ENCODE peak calls at places on chromosome X, in eight cellular contexts. Z, Q, H, V, K, U, L and W are unnamed samples.
A peak's percentile ranks its signal among the peaks of the same experiment; 100 is the strongest.

GRCh38 chrX:74251006-74251930 is 52.7 kb upstream of the ZCCHC13 start:
- DNase-seq in Z (no peak), Q (no peak), H (no peak), V (no peak), K (peak; percentile 56), U (peak; percentile 53), L (no peak), W (no peak)

GRCh38 chrX:131901581-131901980 is 121.5 kb upstream of the STK26 start:
- DNase-seq in Z (no peak), Q (no peak), H (no peak), V (no peak), K (no peak), U (no peak), L (no peak), W (no peak)

GRCh38 chrX:5775985-5776384 is 452.7 kb downstream of the NLGN4X start:
- DNase-seq in Z (no peak), Q (no peak), H (no peak), V (peak; percentile 8), K (no peak), U (no peak), L (no peak), W (no peak)

GRCh38 chrX:144259054-144259453 is 375.2 kb downstream of the UBE2NL start:
- DNase-seq in Z (no peak), Q (no peak), H (no peak), V (no peak), K (no peak), U (no peak), L (no peak), W (no peak)

GRCh38 chrX:44245730-44246129 is 97.7 kb downstream of the EFHC2 start:
- DNase-seq in Z (no peak), Q (no peak), H (no peak), V (no peak), K (no peak), U (no peak), L (peak; percentile 42), W (no peak)

GRCh38 chrX:17738002-17738713 is 865 bp downstream of the SCML1 start:
- DNase-seq in Z (peak; percentile 31), Q (peak; percentile 24), H (peak; percentile 80), V (peak; percentile 67), K (peak; percentile 52), U (peak; percentile 50), L (peak; percentile 84), W (no peak)

GRCh38 chrX:116526010-116526409 is 63.2 kb upstream of the CT83 start:
- DNase-seq in Z (no peak), Q (no peak), H (no peak), V (no peak), K (no peak), U (no peak), L (no peak), W (no peak)

GRCh38 chrX:31461266-31461665 is 389.4 kb upstream of the FTHL17 start:
- DNase-seq in Z (no peak), Q (no peak), H (no peak), V (no peak), K (no peak), U (no peak), L (no peak), W (no peak)

GRCh38 chrX:85897376-85898110 is 149.8 kb downstream of the CHM start:
- DNase-seq in Z (no peak), Q (no peak), H (no peak), V (peak; percentile 21), K (no peak), U (no peak), L (no peak), W (no peak)

GRCh38 chrX:16023790-16024734 is 99.3 kb upstream of the GRPR start:
- DNase-seq in Z (no peak), Q (no peak), H (no peak), V (no peak), K (peak; percentile 71), U (no peak), L (no peak), W (no peak)

GRCh38 chrX:48800574-48801280 is 1.1 kb upstream of the HDAC6 start:
- DNase-seq in Z (no peak), Q (no peak), H (peak; percentile 66), V (no peak), K (no peak), U (peak; percentile 6), L (no peak), W (no peak)

GRCh38 chrX:34343001-34343400 is 210.9 kb upstream of the FAM47A start:
- DNase-seq in Z (no peak), Q (no peak), H (no peak), V (no peak), K (no peak), U (no peak), L (no peak), W (no peak)

GRCh38 chrX:53494427-53494826 is 60.3 kb upstream of the HSD17B10 start:
- DNase-seq in Z (no peak), Q (no peak), H (no peak), V (peak; percentile 14), K (no peak), U (peak; percentile 22), L (no peak), W (no peak)

GRCh38 chrX:147917700-147918694 is 6.3 kb downstream of the FMR1 start:
- DNase-seq in Z (no peak), Q (no peak), H (no peak), V (no peak), K (peak; percentile 70), U (no peak), L (peak; percentile 33), W (no peak)

GRCh38 chrX:24956828-24957227 is 58.9 kb downstream of the ARX start:
- DNase-seq in Z (no peak), Q (no peak), H (no peak), V (no peak), K (peak; percentile 23), U (no peak), L (no peak), W (no peak)

GRCh38 chrX:70826715-70827114 is 81.8 kb downstream of the TEX11 start:
- DNase-seq in Z (no peak), Q (no peak), H (no peak), V (peak; percentile 15), K (no peak), U (no peak), L (no peak), W (no peak)

GRCh38 chrX:133005038-133005437 is 46.6 kb upstream of the HS6ST2 start:
- DNase-seq in Z (no peak), Q (no peak), H (no peak), V (no peak), K (peak; percentile 6), U (peak; percentile 4), L (no peak), W (no peak)

GRCh38 chrX:23990455-23990854 is 36.5 kb downstream of the KLHL15 start:
- DNase-seq in Z (no peak), Q (no peak), H (no peak), V (no peak), K (no peak), U (no peak), L (no peak), W (no peak)

DNA sequence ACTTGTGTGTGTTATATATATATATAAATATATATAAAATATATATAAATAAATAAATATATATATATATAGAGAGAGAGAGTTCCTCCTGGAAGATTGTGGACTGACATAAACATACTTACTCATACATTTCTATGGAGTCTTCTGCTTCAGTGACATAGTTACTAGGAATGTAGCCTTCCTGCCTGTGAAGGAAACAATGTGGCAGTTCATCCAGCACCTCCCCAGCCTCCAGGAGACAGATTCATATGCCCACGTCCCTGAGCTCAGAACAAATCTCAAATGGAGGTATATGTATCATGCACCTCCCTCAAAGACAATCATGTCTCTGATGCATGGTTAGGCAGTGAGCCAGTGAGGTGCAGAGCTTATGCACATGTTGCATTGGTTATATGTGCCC is 11.4 kb upstream of the TIMM8A start:
- DNase-seq in Z (no peak), Q (no peak), H (no peak), V (no peak), K (peak; percentile 8), U (no peak), L (no peak), W (no peak)
- H3K36me3 ChIP-seq in Z (no peaks in the 10 kb centered on the region), Q (no peaks in the 10 kb centered on the region), H (peaks cover 74% of the 10 kb centered on the region), V (no peaks in the 10 kb centered on the region), K (no peaks in the 10 kb centered on the region), U (no peaks in the 10 kb centered on the region), L (no peaks in the 10 kb centered on the region), W (no peaks in the 10 kb centered on the region)

GRCh38 chrX:130084651-130085237 is 25.6 kb downstream of the ELF4 start:
- DNase-seq in Z (no peak), Q (no peak), H (no peak), V (no peak), K (no peak), U (no peak), L (no peak), W (no peak)
- H3K4me1 ChIP-seq in Z (no peaks in the 10 kb centered on the region), Q (peaks cover 41% of the 10 kb centered on the region), H (peaks cover 94% of the 10 kb centered on the region), V (no peaks in the 10 kb centered on the region), K (peaks cover 7% of the 10 kb centered on the region), U (peaks cover 3% of the 10 kb centered on the region), L (peaks cover 30% of the 10 kb centered on the region), W (no peaks in the 10 kb centered on the region)

DNA sequence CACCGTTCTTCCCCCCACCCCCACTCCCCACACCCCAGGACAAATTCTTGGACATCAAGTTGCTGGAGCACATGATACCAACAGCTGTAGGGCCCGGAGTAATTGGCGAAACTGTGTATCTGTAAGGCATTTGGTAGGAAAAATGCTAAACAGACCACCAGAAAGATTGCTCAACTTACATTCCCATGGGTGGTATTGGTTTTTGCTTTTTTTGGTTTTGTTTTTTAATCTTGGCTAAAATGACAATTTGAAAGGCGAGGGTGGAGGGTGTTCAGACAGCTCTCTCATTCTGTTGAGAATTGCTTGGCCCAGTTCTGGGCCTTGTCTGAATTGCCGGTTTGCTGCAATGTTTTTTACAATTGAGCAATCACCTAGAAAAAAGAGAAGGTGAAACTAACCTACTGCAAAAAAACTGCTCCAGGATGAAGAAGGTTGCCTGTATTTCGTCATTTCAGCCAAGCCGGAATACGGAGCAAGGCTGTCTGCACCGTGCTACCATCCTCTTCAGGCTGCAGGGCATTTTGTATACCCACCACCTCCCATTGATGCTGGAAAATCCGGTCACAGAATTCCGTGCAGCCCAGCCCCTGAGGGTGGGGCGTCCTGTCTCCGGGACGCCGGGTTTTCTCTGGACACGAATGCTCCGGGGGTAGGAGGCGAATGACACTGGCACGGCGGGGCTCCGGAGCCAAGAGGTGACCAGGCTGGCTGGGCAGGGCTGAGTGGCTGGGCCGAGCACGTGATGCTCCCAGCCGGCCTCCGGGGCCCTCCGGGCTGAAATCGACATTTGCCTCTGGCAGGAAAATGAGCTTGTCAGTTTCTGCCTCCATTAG is at the start of gene CLCN4:
- DNase-seq in Z (peak; percentile 74), Q (peak; percentile 63), H (peak; percentile 88), V (peak; percentile 72), K (peak; percentile 8), U (peak; percentile 75), L (no peak), W (no peak)
- H3K27ac ChIP-seq in Z (peak within 1 kb of the TSS; percentile 83), Q (peak within 1 kb of the TSS; percentile 80), H (peak within 1 kb of the TSS; percentile 21), V (peak within 1 kb of the TSS; percentile 78), K (no peak within 1 kb of the TSS), U (no peak within 1 kb of the TSS), L (no peak within 1 kb of the TSS), W (no peak within 1 kb of the TSS)

GRCh38 chrX:153865685-153866084 is 20.3 kb downstream of the L1CAM start:
- DNase-seq in Z (no peak), Q (no peak), H (peak; percentile 50), V (no peak), K (no peak), U (no peak), L (no peak), W (no peak)
- H3K36me3 ChIP-seq in Z (no peaks in the 10 kb centered on the region), Q (no peaks in the 10 kb centered on the region), H (no peaks in the 10 kb centered on the region), V (no peaks in the 10 kb centered on the region), K (no peaks in the 10 kb centered on the region), U (peaks cover 1% of the 10 kb centered on the region), L (no peaks in the 10 kb centered on the region), W (no peaks in the 10 kb centered on the region)